ENCODE peak calls at places on chromosomes 7 and 10, in four cellular contexts. Z, F, U and S are unnamed samples. For H3K4me1 and H3K9me3, the result is how much of the 10 kb centered on the place peaks cover.

GRCh38 chr10:17075510-17075909 is 54.1 kb downstream of the CUBN start:
- DNase-seq in F (no peak), Z (no peak), U (no peak), S (no peak)

GRCh38 chr10:104303594-104304178 is 34.6 kb downstream of the ITPRIP start:
- DNase-seq in U (no peak), Z (no peak), F (no peak), S (no peak)

GRCh38 chr7:3683886-3684539 is 383.0 kb downstream of the SDK1 start:
- DNase-seq in F (no peak), Z (no peak), U (no peak), S (no peak)

GRCh38 chr7:75563171-75563570 is 71.1 kb downstream of the SPDYE5 start:
- DNase-seq in F (no peak), U (peak), Z (no peak), S (no peak)

GRCh38 chr10:62171791-62172190 is 96.9 kb downstream of the RTKN2 start:
- DNase-seq in U (no peak), Z (no peak), F (no peak), S (no peak)

GRCh38 chr10:119973261-119973660 is 80.7 kb downstream of the SEC23IP start:
- DNase-seq in U (no peak), Z (no peak), F (no peak), S (no peak)

GRCh38 chr7:151178236-151178635 is 8.8 kb downstream of the ASB10 start:
- DNase-seq in Z (no peak), F (peak), U (no peak), S (no peak)

GRCh38 chr7:1855396-1856160 is 185.5 kb downstream of the ELFN1 start:
- DNase-seq in F (no peak), Z (no peak), U (peak), S (no peak)

GRCh38 chr7:43138710-43139601 is 26.5 kb downstream of the HECW1 start:
- DNase-seq in Z (no peak), F (no peak), U (no peak), S (no peak)

GRCh38 chr10:67976292-67977245 is 92.1 kb downstream of the SIRT1 start:
- DNase-seq in Z (no peak), F (no peak), U (peak), S (no peak)

GRCh38 chr10:27819781-27820531 is 74.3 kb upstream of the MKX start:
- DNase-seq in F (no peak), Z (no peak), U (peak), S (no peak)

GRCh38 chr7:47449810-47450586 is 131.9 kb downstream of the TNS3 start:
- DNase-seq in F (no peak), U (no peak), Z (no peak), S (no peak)

GRCh38 chr7:31079126-31079918 is 27.2 kb downstream of the ADCYAP1R1 start:
- DNase-seq in Z (no peak), F (no peak), U (peak), S (no peak)

GRCh38 chr7:157430721-157431120 is 93.9 kb downstream of the DNAJB6 start:
- DNase-seq in F (no peak), Z (no peak), U (peak), S (no peak)

GRCh38 chr10:58017719-58018367 is 249.9 kb downstream of the IPMK start:
- DNase-seq in Z (no peak), F (no peak), U (no peak), S (no peak)

GRCh38 chr7:130277763-130278643 is 11.3 kb downstream of the CPA2 start:
- DNase-seq in Z (peak), U (peak), F (peak), S (peak)

GRCh38 chr7:33447980-33448379 is 318.6 kb downstream of the BBS9 start:
- DNase-seq in Z (no peak), F (no peak), U (no peak), S (no peak)

DNA sequence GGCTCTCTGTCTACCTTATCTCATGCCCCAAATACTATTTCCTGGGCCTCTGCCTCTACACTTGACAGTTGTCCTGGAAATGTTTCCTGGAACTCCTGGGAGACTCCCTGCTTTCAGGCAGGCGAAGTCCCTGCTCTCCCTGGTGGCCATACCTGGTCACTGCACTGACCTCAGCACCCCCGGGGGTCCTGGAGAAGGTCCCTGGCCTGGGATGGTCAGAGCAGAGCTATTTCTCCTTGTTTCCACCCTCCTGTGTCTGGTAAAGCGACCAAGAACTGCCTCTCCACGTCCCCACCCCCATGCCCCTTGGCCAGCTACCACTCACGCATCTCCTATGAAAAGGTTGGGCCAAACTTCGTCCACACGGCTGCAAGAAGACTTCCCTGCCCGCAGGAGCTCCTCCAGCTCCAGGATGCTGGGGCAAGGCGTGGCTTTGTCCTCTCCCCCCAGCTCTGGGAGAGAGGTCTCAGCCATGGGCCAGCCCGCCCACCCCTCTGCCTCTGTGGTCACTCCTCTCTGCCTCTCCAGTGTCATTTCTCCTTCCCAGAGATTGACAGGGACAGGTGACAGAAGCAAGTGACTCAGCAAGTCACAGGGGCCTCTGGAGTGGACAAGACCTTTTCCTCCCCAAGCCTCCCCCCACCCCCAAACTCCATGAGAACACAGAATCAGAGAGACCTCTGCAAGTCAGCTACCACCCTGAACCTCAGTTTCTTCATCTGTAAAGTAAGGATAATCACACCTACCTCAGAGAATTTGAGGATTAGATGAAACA is 2.6 kb upstream of the SAMD8 start:
- DNase-seq in F (peak), Z (no peak), U (peak), S (peak)
- TF ChIP-seq CTCF in F (peak), Z (no peak), U (peak), S (peak)

DNA sequence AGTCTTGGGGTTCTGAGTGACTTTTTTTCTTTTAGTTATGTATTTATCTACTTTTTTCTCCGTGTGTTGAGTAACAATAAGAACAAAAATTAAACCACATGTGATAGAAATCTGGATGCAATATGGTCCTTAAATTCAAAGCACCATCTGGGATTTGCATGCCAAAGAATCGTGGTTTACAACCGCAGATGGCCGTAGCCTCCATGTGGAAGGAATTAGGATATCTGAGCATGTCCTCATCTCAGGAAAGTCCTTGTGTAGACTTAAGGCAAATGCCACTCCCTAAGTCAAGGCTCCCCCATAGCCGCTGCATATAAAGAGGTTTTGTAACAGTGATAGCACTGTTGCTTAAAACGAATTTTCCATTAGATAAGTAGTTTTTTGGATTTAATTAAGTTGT is 304.0 kb downstream of the ZEB1 start:
- DNase-seq in F (no peak), U (peak), Z (peak), S (no peak)
- H3K4me1 ChIP-seq in F (under half), U (under half), Z (under half), S (under half)

GRCh38 chr7:50069613-50070012 is 23.4 kb downstream of the ZPBP start:
- DNase-seq in U (no peak), Z (peak), F (no peak), S (no peak)
- H3K9me3 ChIP-seq in U (under half), Z (under half), F (under half), S (under half)

GRCh38 chr7:45391618-45392451 is 182.3 kb upstream of the ADCY1 start:
- DNase-seq in Z (no peak), U (no peak), F (peak), S (no peak)
- TF ChIP-seq CTCF in Z (no peak), U (no peak), F (no peak), S (no peak)

DNA sequence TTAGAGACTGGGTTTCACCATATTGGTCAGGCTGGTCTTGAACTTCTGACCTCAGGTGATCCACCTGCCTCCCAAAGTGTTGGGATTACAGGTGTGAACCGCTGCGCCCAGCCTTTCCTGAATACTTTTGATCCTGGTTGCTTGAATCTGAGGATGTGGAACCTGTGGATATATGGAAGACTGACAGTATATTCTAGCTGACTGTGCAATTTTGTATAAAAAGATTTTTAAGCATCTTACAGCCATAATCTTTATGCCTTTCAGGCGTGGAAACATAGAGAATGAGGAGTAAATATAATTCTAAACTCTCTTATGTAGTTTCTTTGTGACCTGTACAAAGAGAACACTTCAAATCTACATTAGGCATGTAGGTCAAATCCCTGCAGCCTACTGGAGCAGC is 16.2 kb downstream of the TSPAN14 start:
- DNase-seq in F (no peak), Z (no peak), U (no peak), S (no peak)
- H3K4me1 ChIP-seq in F (under half), Z (half or more), U (under half), S (under half)